ENCODE peak calls at places on chromosomes 11 and 22, in five cellular contexts. M is stimulated activated CD4-positive, alpha-beta T cell treated with anti-CD3 and anti-CD28 coated beads, Interleukin-15, amount 100 ng/mL, for 24 hours; G is CD8-positive, alpha-beta T cell; D is SJCRH30; E is anterior cingulate cortex. B is an unnamed sample.

GRCh38 chr22:28148816-28149465 is 229.9 kb upstream of the PITPNB start:
- DNase-seq in M (no peak), G (no peak), D (no peak), E (no peak), B (no peak)

GRCh38 chr11:132346558-132347148 is 976.2 kb downstream of the NTM start:
- DNase-seq in M (no peak), G (no peak), D (no peak), E (no peak), B (no peak)

GRCh38 chr22:40250608-40251007 is 72.9 kb downstream of the TNRC6B start:
- DNase-seq in M (peak), G (no peak), D (no peak), E (no peak), B (no peak)

GRCh38 chr11:4643084-4643483 is 698 bp upstream of the OR51E1 start:
- DNase-seq in M (no peak), G (no peak), D (peak), E (no peak), B (no peak)

GRCh38 chr11:134636071-134636470 is 224.0 kb upstream of the B3GAT1 start:
- DNase-seq in M (no peak), G (no peak), D (no peak), E (no peak), B (no peak)

GRCh38 chr11:92775277-92775676 is 194.2 kb upstream of the MTNR1B start:
- DNase-seq in M (no peak), G (no peak), D (no peak), E (no peak), B (no peak)

GRCh38 chr11:2589538-2589934 is 110.3 kb downstream of the KCNQ1OT1 start:
- DNase-seq in M (no peak), G (no peak), D (no peak), E (no peak), B (no peak)

GRCh38 chr11:122509091-122509490 is 146.4 kb upstream of the UBASH3B start:
- DNase-seq in M (no peak), G (no peak), D (no peak), E (no peak), B (no peak)

GRCh38 chr11:63884191-63884590 is 32.8 kb downstream of the RCOR2 start:
- DNase-seq in M (no peak), G (no peak), D (no peak), E (no peak), B (no peak)

GRCh38 chr22:38881464-38881871 is 9.5 kb upstream of the CBX6 start:
- DNase-seq in M (no peak), G (no peak), D (no peak), E (no peak), B (no peak)

GRCh38 chr22:37626556-37627075 is 12.9 kb upstream of the SH3BP1 start:
- DNase-seq in M (no peak), G (no peak), D (no peak), E (no peak), B (no peak)

GRCh38 chr11:129066229-129066628 is 123.6 kb upstream of the TP53AIP1 start:
- DNase-seq in M (no peak), G (no peak), D (no peak), E (no peak), B (no peak)

GRCh38 chr11:124622531-124623451 is at the start of gene TBRG1:
- DNase-seq in M (peak), G (peak), D (peak), E (peak), B (peak)

GRCh38 chr11:74417860-74418508 is 19.8 kb upstream of the PGM2L1 start:
- DNase-seq in M (peak), G (no peak), D (no peak), E (no peak), B (no peak)

GRCh38 chr11:88603499-88603898 is 266.0 kb upstream of the CTSC start:
- DNase-seq in M (no peak), G (no peak), D (no peak), E (no peak), B (no peak)

GRCh38 chr11:40100204-40100603 is 1359.2 kb downstream of the LRRC4C start:
- DNase-seq in M (no peak), G (no peak), D (no peak), E (no peak), B (no peak)

GRCh38 chr11:66595245-66595904 is 2.4 kb downstream of the CCS start:
- DNase-seq in M (no peak), G (no peak), D (no peak), E (peak), B (no peak)

GRCh38 chr11:133531971-133532651 is at the start of gene OPCML:
- DNase-seq in M (no peak), G (no peak), D (no peak), E (peak), B (no peak)

GRCh38 chr11:75195164-75195962 is 44.5 kb downstream of the SLCO2B1 start:
- DNase-seq in M (no peak), G (no peak), D (no peak), E (peak), B (no peak)

GRCh38 chr11:2212411-2213251 is 41.0 kb upstream of the TH start:
- DNase-seq in M (no peak), G (no peak), D (no peak), E (no peak), B (no peak)

GRCh38 chr11:107598225-107599139 is 7.5 kb downstream of the ELMOD1 start:
- DNase-seq in M (no peak), G (no peak), D (no peak), E (no peak), B (peak)

GRCh38 chr11:35214792-35215193 is 75.8 kb downstream of the CD44 start:
- DNase-seq in M (peak), G (no peak), D (no peak), E (no peak), B (no peak)

GRCh38 chr11:65968600-65969482 is 7.3 kb downstream of the SART1 start:
- DNase-seq in M (no peak), G (no peak), D (no peak), E (no peak), B (no peak)

GRCh38 chr11:117316197-117316961 is at the start of gene BACE1:
- DNase-seq in M (no peak), G (no peak), D (peak), E (peak), B (peak)

GRCh38 chr11:87493516-87493915 is 455.8 kb downstream of the TMEM135 start:
- DNase-seq in M (no peak), G (no peak), D (no peak), E (no peak), B (no peak)

GRCh38 chr11:118663929-118664328 is 15.5 kb downstream of the TREH start:
- DNase-seq in M (no peak), G (no peak), D (no peak), E (no peak), B (no peak)

GRCh38 chr11:32438883-32439487 is 3.6 kb upstream of the WT1 start:
- DNase-seq in M (no peak), G (no peak), D (peak), E (no peak), B (no peak)

GRCh38 chr11:975824-976223 is 50.2 kb downstream of the AP2A2 start:
- DNase-seq in M (no peak), G (no peak), D (no peak), E (peak), B (no peak)

GRCh38 chr22:36355894-36356293 is 31.9 kb downstream of the MYH9 start:
- DNase-seq in M (no peak), G (no peak), D (no peak), E (no peak), B (no peak)

GRCh38 chr22:41775338-41775737 is 25.1 kb upstream of the CCDC134 start:
- DNase-seq in M (no peak), G (no peak), D (no peak), E (no peak), B (no peak)

GRCh38 chr22:39999144-39999757 is 4.5 kb downstream of the FAM83F start:
- DNase-seq in M (no peak), G (no peak), D (peak), E (no peak), B (peak)

GRCh38 chr11:10386861-10387208 is 68.2 kb upstream of the AMPD3 start:
- DNase-seq in M (no peak), G (no peak), D (no peak), E (no peak), B (no peak)